ENCODE peak calls at places on chromosome 11, in seven cellular contexts. H is PC-9, I is neuronal stem cell, B is SK-N-SH, P is psoas muscle, C is adrenal gland, U is transverse colon. X is an unnamed sample. For H3K4me1, the result is how much of the 10 kb centered on the place peaks cover.

GRCh38 chr11:118908931-118909618 is 16.7 kb downstream of the BCL9L start:
- DNase-seq in H (peak), I (no peak), B (peak), P (peak), C (peak), U (peak), X (peak)

GRCh38 chr11:119664063-119664572 is 64.9 kb downstream of the NECTIN1 start:
- DNase-seq in H (no peak), I (no peak), B (no peak), P (no peak), C (no peak), U (no peak), X (no peak)

GRCh38 chr11:121421149-121421906 is 30.8 kb upstream of the SORL1 start:
- DNase-seq in H (no peak), I (no peak), B (no peak), P (no peak), C (no peak), U (no peak), X (no peak)

GRCh38 chr11:67732045-67732787 is 57.8 kb upstream of the ALDH3B2 start:
- DNase-seq in H (no peak), I (no peak), B (peak), P (peak), C (no peak), U (no peak), X (no peak)

GRCh38 chr11:86484164-86484794 is 109.6 kb downstream of the CCDC81 start:
- DNase-seq in H (peak), I (no peak), B (no peak), P (peak), C (peak), U (no peak), X (no peak)

GRCh38 chr11:92752122-92752521 is 217.3 kb upstream of the MTNR1B start:
- DNase-seq in H (no peak), I (no peak), B (no peak), P (no peak), C (no peak), U (peak), X (peak)

GRCh38 chr11:62398011-62398994 is 20.5 kb upstream of the SCGB1A1 start:
- DNase-seq in H (peak), I (no peak), B (peak), P (peak), C (no peak), U (no peak), X (no peak)

GRCh38 chr11:69934861-69935494 is 115.8 kb upstream of the FGF3 start:
- DNase-seq in H (peak), I (no peak), B (no peak), P (peak), C (no peak), U (no peak), X (no peak)

GRCh38 chr11:14054708-14055107 is 92.2 kb downstream of the SPON1 start:
- DNase-seq in H (no peak), I (no peak), B (no peak), P (peak), C (no peak), U (no peak), X (no peak)

GRCh38 chr11:80103149-80103859 is 662.5 kb upstream of the TENM4 start:
- DNase-seq in H (peak), I (no peak), B (no peak), P (no peak), C (no peak), U (no peak), X (no peak)

GRCh38 chr11:26946209-26946828 is 47.6 kb upstream of the FIBIN start:
- DNase-seq in H (no peak), I (no peak), B (no peak), P (no peak), C (no peak), U (no peak), X (no peak)

GRCh38 chr11:111351374-111352081 is 27.5 kb downstream of the POU2AF1 start:
- DNase-seq in H (no peak), I (no peak), B (no peak), P (no peak), C (no peak), U (no peak), X (no peak)

GRCh38 chr11:42827845-42828244 is 484.0 kb upstream of the API5 start:
- DNase-seq in H (no peak), I (no peak), B (no peak), P (no peak), C (no peak), U (no peak), X (no peak)

GRCh38 chr11:88537613-88538012 is 200.1 kb upstream of the CTSC start:
- DNase-seq in H (no peak), I (no peak), B (no peak), P (no peak), C (no peak), U (no peak), X (no peak)

GRCh38 chr11:12496181-12497025 is 119.0 kb downstream of the PARVA start:
- DNase-seq in H (no peak), I (no peak), B (no peak), P (no peak), C (no peak), U (no peak), X (no peak)

GRCh38 chr11:84780689-84781293 is 846.4 kb downstream of the DLG2 start:
- DNase-seq in H (no peak), I (peak), B (no peak), P (no peak), C (no peak), U (no peak), X (no peak)

GRCh38 chr11:29482510-29482909 is 534.3 kb downstream of the KCNA4 start:
- DNase-seq in H (no peak), I (no peak), B (no peak), P (no peak), C (no peak), U (no peak), X (no peak)

GRCh38 chr11:46271407-46271806 is 6.1 kb upstream of the CREB3L1 start:
- DNase-seq in H (no peak), I (no peak), B (no peak), P (no peak), C (no peak), U (no peak), X (no peak)
- H3K4me1 ChIP-seq in H (under half), I (under half), B (under half), P (under half), C (under half), U (half or more), X (half or more)

GRCh38 chr11:96306933-96307747 is 35.9 kb downstream of the MAML2 start:
- DNase-seq in H (peak), I (peak), B (peak), P (peak), C (peak), U (peak), X (peak)
- H3K4me1 ChIP-seq in H (half or more), I (under half), B (half or more), P (under half), C (under half), U (half or more), X (half or more)

GRCh38 chr11:73293356-73293936 is 14.6 kb upstream of the ARHGEF17 start:
- DNase-seq in H (no peak), I (no peak), B (no peak), P (peak), C (no peak), U (no peak), X (no peak)

GRCh38 chr11:73292481-73292880 is 15.6 kb upstream of the ARHGEF17 start:
- DNase-seq in H (no peak), I (no peak), B (no peak), P (no peak), C (no peak), U (no peak), X (no peak)

GRCh38 chr11:73291196-73291595 is 16.9 kb upstream of the ARHGEF17 start:
- DNase-seq in H (no peak), I (no peak), B (no peak), P (no peak), C (no peak), U (no peak), X (no peak)

GRCh38 chr11:73290536-73290935 is 17.5 kb upstream of the ARHGEF17 start:
- DNase-seq in H (no peak), I (no peak), B (no peak), P (no peak), C (no peak), U (no peak), X (no peak)

GRCh38 chr11:73291781-73292180 is 16.3 kb upstream of the ARHGEF17 start:
- DNase-seq in H (no peak), I (no peak), B (no peak), P (no peak), C (no peak), U (no peak), X (no peak)
- H3K4me1 ChIP-seq in H (under half), I (under half), B (under half), P (under half), C (under half), U (under half), X (under half)

GRCh38 chr11:8701891-8702597 is 19.5 kb downstream of the RPL27A start:
- DNase-seq in H (no peak), I (no peak), B (no peak), P (no peak), C (no peak), U (no peak), X (no peak)
- H3K4me1 ChIP-seq in H (under half), I (under half), B (under half), P (under half), C (under half), U (under half), X (under half)

DNA sequence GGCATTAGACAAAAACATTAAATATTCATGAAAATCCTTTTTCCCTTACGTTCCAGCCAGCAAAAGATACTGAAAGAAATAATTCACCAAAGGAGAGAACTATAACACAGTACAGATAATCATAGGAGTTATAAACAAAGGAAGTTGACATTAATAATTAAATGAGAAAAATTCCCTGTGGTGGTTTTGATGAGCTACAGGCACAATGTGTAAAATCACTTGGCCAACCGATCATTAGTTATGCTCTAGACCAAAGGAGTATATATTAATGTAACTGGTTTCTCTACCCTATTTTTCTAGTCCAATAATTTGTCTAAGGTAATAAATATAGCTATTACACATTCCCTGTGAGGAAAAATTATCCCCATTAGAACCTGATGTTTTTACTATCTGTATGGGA is 534.8 kb downstream of the CNTN5 start:
- DNase-seq in H (no peak), I (no peak), B (no peak), P (no peak), C (no peak), U (no peak), X (no peak)
- H3K4me1 ChIP-seq in H (under half), I (under half), B (under half), P (under half), C (under half), U (under half), X (under half)

DNA sequence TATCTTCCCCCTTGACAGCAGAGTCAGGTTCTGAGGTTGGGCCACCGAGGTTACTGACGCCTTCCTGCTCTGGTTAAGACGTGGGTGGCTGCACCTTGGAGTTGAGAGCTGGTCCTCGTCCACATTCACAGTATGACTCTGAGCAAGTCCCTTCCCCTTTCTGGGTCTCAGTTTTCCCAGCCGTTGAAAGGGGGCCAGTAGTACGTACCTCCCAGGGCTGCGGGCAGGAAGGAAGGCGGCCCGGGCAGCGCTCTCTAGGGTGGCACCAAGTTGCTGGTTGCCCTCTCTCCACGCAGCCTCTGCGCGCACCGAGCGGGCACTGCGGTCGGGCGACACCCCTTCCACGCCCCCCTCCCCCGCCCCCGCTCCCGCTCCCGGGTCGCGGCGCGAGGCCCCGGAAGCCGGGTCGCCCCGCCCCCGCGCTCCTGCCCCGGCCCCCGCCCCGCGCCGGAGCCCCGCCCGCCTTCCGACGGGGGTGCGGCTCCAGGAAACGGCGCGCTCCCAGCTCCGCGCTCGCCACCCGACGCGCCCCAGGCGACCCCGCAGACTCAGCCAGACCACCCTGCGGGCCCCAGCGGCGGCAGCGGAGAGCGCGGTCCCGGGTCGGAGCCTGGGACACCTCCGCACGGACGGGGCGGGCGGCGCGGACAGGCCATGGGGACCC is at the start of gene EHBP1L1:
- DNase-seq in H (peak), I (no peak), B (peak), P (peak), C (peak), U (peak), X (peak)
- H3K4me1 ChIP-seq in H (half or more), I (under half), B (under half), P (half or more), C (half or more), U (half or more), X (half or more)

DNA sequence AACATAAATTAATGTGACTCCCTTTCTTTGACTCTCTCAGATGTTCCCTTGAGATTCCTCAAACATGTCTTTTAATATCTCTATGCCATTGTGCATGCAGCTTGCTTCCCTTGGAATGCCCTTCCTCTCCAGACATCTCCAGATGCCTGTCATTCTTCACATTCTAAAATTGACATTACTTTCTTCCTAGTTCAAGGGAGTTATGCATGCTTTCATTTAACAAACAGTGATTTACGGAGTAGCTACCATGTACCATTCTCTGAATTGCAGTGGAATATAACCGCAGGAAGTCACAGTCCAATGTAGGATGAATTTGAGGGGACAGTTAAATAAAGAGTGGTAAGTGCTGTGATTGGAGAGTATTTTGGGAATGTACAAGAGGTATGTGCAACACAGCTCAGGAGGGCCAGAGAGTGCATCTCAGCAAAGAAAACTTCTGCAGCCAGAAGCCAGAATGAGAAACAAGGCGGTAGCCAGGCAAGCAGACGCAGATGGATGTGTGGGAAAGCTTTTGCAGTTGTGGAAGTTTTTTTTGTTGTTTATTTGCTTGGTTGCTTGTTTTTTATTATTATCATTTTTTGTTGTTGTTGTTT is 18.7 kb downstream of the MMP10 start:
- DNase-seq in H (no peak), I (peak), B (no peak), P (no peak), C (no peak), U (no peak), X (no peak)
- H3K4me1 ChIP-seq in H (under half), I (under half), B (under half), P (under half), C (under half), U (under half), X (under half)

X was measured in mucosa of descending colon.